ENCODE peak calls at places on chromosome 19, in ten cellular contexts. I is stimulated activated CD4-positive, alpha-beta T cell treated with anti-CD3 and anti-CD28 coated beads, Interleukin-1b, Interleukin-23, amount 100 ng/mL, for 24 hours; Q is activated CD4-positive, alpha-beta T cell treated with anti-CD3 and anti-CD28 coated beads, Interleukin-2, amount 10 ng/mL, durations not matched to agents 7 days and 5 days; T is SW 1271; C is COR-L47; P is left cardiac atrium; J is activated CD4-positive, CD25-positive, alpha-beta regulatory T cell treated with anti-CD3 and anti-CD28 coated beads, Interleukin-2, amount 50 U/mL, for 16 hours; X is T-helper 17 cell; L is T-helper 2 cell; A is left colon. D is an unnamed sample.

GRCh38 chr19:37977992-37978391 is 71.0 kb downstream of the SIPA1L3 start:
- DNase-seq in T (no peak), P (no peak), X (no peak), L (no peak), J (no peak), Q (no peak), C (no peak), A (no peak), I (no peak), D (no peak)

GRCh38 chr19:12769689-12770088 is 5.7 kb downstream of the HOOK2 start:
- DNase-seq in A (peak; percentile 58), L (peak; percentile 41), I (no peak), P (no peak), X (peak; percentile 44), T (no peak), C (no peak), J (no peak), Q (peak; percentile 67), D (no peak)

GRCh38 chr19:3576696-3577443 is 4.1 kb downstream of the HMG20B start:
- DNase-seq in T (no peak), C (no peak), Q (no peak), A (peak; percentile 65), J (no peak), L (no peak), I (no peak), X (no peak), P (peak; percentile 74), D (no peak)

GRCh38 chr19:57192064-57192395 is 730 bp downstream of the ZNF264 start:
- DNase-seq in T (no peak), L (no peak), J (no peak), I (no peak), X (no peak), A (no peak), C (no peak), P (no peak), Q (no peak), D (no peak)

GRCh38 chr19:14091086-14091884 is 734 bp upstream of the SAMD1 start:
- DNase-seq in L (no peak), C (peak; percentile 76), J (no peak), X (peak; percentile 48), T (peak; percentile 61), I (no peak), P (no peak), A (peak; percentile 84), Q (peak; percentile 51), D (no peak)

GRCh38 chr19:19061491-19061890 is 2.3 kb upstream of the SLC25A42 start:
- DNase-seq in X (no peak), T (no peak), Q (no peak), P (peak; percentile 38), C (no peak), I (no peak), J (no peak), L (no peak), A (no peak), D (no peak)

GRCh38 chr19:5850743-5851293 is 431 bp downstream of the FUT3 start:
- DNase-seq in A (peak; percentile 56), C (peak; percentile 37), T (no peak), I (no peak), J (no peak), X (no peak), Q (no peak), P (peak; percentile 52), L (no peak), D (no peak)

GRCh38 chr19:17076539-17076919 is 952 bp downstream of the MYO9B start:
- DNase-seq in X (no peak), P (no peak), C (no peak), J (no peak), L (no peak), T (no peak), Q (peak; percentile 52), I (peak; percentile 21), A (no peak), D (no peak)

GRCh38 chr19:3565177-3565576 is 7.6 kb upstream of the HMG20B start:
- DNase-seq in I (no peak), P (no peak), T (no peak), L (no peak), A (no peak), C (no peak), Q (no peak), J (no peak), X (no peak), D (no peak)

GRCh38 chr19:4069331-4069959 is 2.7 kb upstream of the ZBTB7A start:
- DNase-seq in C (no peak), J (no peak), A (peak; percentile 66), I (no peak), T (no peak), P (peak; percentile 70), X (no peak), Q (peak; percentile 76), L (no peak), D (no peak)

GRCh38 chr19:9531933-9532332 is 6.5 kb downstream of the ZNF426 start:
- DNase-seq in L (no peak), T (no peak), Q (no peak), P (no peak), C (no peak), A (no peak), J (no peak), X (no peak), I (no peak), D (no peak)

GRCh38 chr19:46981296-46981695 is 38.3 kb upstream of the NPAS1 start:
- DNase-seq in T (no peak), A (no peak), J (no peak), P (no peak), Q (no peak), X (no peak), C (no peak), L (no peak), I (no peak), D (no peak)

GRCh38 chr19:8615813-8616596 is 5.5 kb upstream of the ADAMTS10 start:
- DNase-seq in Q (peak; percentile 72), C (no peak), L (peak; percentile 26), T (no peak), J (peak; percentile 11), P (peak; percentile 69), A (no peak), X (peak; percentile 63), I (peak; percentile 52), D (no peak)

GRCh38 chr19:55005684-55006488 is 32.2 kb downstream of the GP6 start:
- DNase-seq in C (peak; percentile 23), J (peak; percentile 21), I (peak; percentile 4), L (no peak), P (no peak), A (no peak), Q (peak; percentile 76), X (peak; percentile 37), T (no peak), D (no peak)

GRCh38 chr19:45137179-45137761 is 23.5 kb downstream of the NKPD1 start:
- DNase-seq in J (no peak), L (no peak), P (peak; percentile 42), C (peak; percentile 74), X (no peak), Q (no peak), A (no peak), T (no peak), I (no peak), D (no peak)

GRCh38 chr19:11265177-11265784 is 3.0 kb upstream of the DOCK6 start:
- DNase-seq in A (no peak), Q (no peak), L (no peak), X (no peak), T (no peak), J (no peak), P (no peak), I (no peak), C (no peak), D (no peak)

GRCh38 chr19:15248648-15249559 is 16.7 kb upstream of the EPHX3 start:
- DNase-seq in L (no peak), J (no peak), C (no peak), A (peak; percentile 72), T (peak; percentile 17), Q (no peak), I (no peak), P (peak; percentile 87), X (no peak), D (peak; percentile 2)

GRCh38 chr19:18589380-18590272 is 1.0 kb downstream of the REX1BD start:
- DNase-seq in J (peak; percentile 45), A (peak; percentile 73), Q (peak; percentile 77), C (peak; percentile 53), P (peak; percentile 77), I (peak; percentile 48), X (peak; percentile 67), T (peak; percentile 56), L (peak; percentile 52), D (peak; percentile 50)

GRCh38 chr19:45558399-45558878 is 26.2 kb downstream of the OPA3 start:
- DNase-seq in C (no peak), X (peak; percentile 60), Q (peak; percentile 83), I (peak; percentile 46), A (peak; percentile 56), J (peak; percentile 30), L (peak; percentile 14), T (no peak), P (peak; percentile 40), D (no peak)

GRCh38 chr19:33064117-33064777 is 441 bp downstream of the RHPN2 start:
- DNase-seq in L (no peak), I (no peak), P (peak; percentile 29), C (no peak), A (peak; percentile 59), T (no peak), J (no peak), Q (peak; percentile 26), X (no peak), D (no peak)

GRCh38 chr19:35609881-35610353 is 2.6 kb upstream of the HAUS5 start:
- DNase-seq in L (no peak), P (no peak), Q (peak; percentile 65), I (no peak), X (no peak), T (no peak), J (no peak), C (no peak), A (no peak), D (no peak)

GRCh38 chr19:4088065-4088679 is 21.5 kb upstream of the ZBTB7A start:
- DNase-seq in T (no peak), C (no peak), P (no peak), A (no peak), Q (no peak), J (no peak), X (no peak), L (no peak), I (no peak), D (no peak)

GRCh38 chr19:35879770-35880317 is 11.5 kb downstream of the APLP1 start:
- DNase-seq in L (peak; percentile 62), C (no peak), I (peak; percentile 81), T (no peak), A (peak; percentile 86), P (peak; percentile 95), Q (peak; percentile 89), X (peak; percentile 56), J (peak; percentile 35), D (peak; percentile 50)

GRCh38 chr19:10402441-10403038 is 802 bp downstream of the CDC37 start:
- DNase-seq in J (no peak), I (no peak), Q (peak; percentile 28), A (no peak), X (no peak), P (peak; percentile 72), C (peak; percentile 17), L (no peak), T (no peak), D (no peak)

GRCh38 chr19:8146877-8147575 is 2.4 kb downstream of the FBN3 start:
- DNase-seq in I (no peak), P (no peak), L (no peak), J (no peak), C (no peak), T (no peak), A (no peak), X (no peak), Q (no peak), D (no peak)

GRCh38 chr19:28940751-28941500 is 272.0 kb downstream of the UQCRFS1 start:
- DNase-seq in L (no peak), J (no peak), I (no peak), C (no peak), T (no peak), Q (no peak), P (no peak), X (no peak), A (no peak), D (no peak)

GRCh38 chr19:2983351-2984195 is 6.2 kb downstream of the TLE6 start:
- DNase-seq in Q (no peak), A (no peak), I (no peak), P (peak; percentile 79), X (no peak), T (no peak), L (no peak), J (no peak), C (peak; percentile 96), D (no peak)

D was measured in Panc1.